ENCODE peak calls at places on chromosome 16, in seven cellular contexts. M is HFFc6, X is AG09319, A is lung, T is cardiac muscle cell, S is endothelial cell, V is cardiac fibroblast. B is an unnamed sample.

GRCh38 chr16:84665843-84666242 is 17.5 kb downstream of the KLHL36 start:
- DNase-seq in A (no peak), M (no peak), V (no peak), T (no peak), X (no peak), S (no peak), B (no peak)

GRCh38 chr16:3027488-3027795 is 3.6 kb downstream of the THOC6 start:
- DNase-seq in M (no peak), X (no peak), S (no peak), T (no peak), A (no peak), V (no peak), B (no peak)

GRCh38 chr16:87252269-87252970 is 64.8 kb downstream of the C16orf95 start:
- DNase-seq in X (no peak), M (no peak), V (peak), S (no peak), A (no peak), T (no peak), B (no peak)

GRCh38 chr16:11094075-11094593 is 149.8 kb downstream of the CLEC16A start:
- DNase-seq in A (peak), X (no peak), S (no peak), T (peak), M (peak), V (no peak), B (no peak)

GRCh38 chr16:56609463-56609921 is 1.1 kb downstream of the MT2A start:
- DNase-seq in T (no peak), S (no peak), A (peak), X (no peak), M (peak), V (peak), B (peak)

GRCh38 chr16:86065711-86066110 is 166.7 kb downstream of the IRF8 start:
- DNase-seq in X (no peak), V (no peak), M (no peak), A (no peak), S (no peak), T (no peak), B (no peak)

GRCh38 chr16:30395155-30395991 is at the start of gene ZNF48:
- DNase-seq in X (no peak), M (peak), V (peak), A (peak), S (peak), T (peak), B (peak)

GRCh38 chr16:65975049-65975708 is 391.3 kb upstream of the CDH5 start:
- DNase-seq in X (peak), T (no peak), V (peak), A (no peak), S (no peak), M (peak), B (no peak)

GRCh38 chr16:85220125-85220839 is 108.0 kb upstream of the CIBAR2 start:
- DNase-seq in M (peak), T (no peak), X (peak), A (peak), V (peak), S (no peak), B (no peak)

GRCh38 chr16:54034684-54035083 is 251.9 kb downstream of the IRX3 start:
- DNase-seq in A (no peak), M (no peak), T (no peak), V (peak), X (no peak), S (no peak), B (no peak)

GRCh38 chr16:17211797-17212196 is 259.0 kb downstream of the XYLT1 start:
- DNase-seq in S (peak), A (no peak), X (no peak), M (peak), T (peak), V (no peak), B (no peak)

GRCh38 chr16:21652451-21652850 is at the start of gene IGSF6:
- DNase-seq in X (no peak), S (no peak), M (no peak), A (peak), T (no peak), V (no peak), B (peak)

GRCh38 chr16:72357860-72358259 is 185.9 kb upstream of the PMFBP1 start:
- DNase-seq in T (no peak), M (no peak), X (no peak), S (no peak), V (peak), A (no peak), B (no peak)

GRCh38 chr16:70589998-70590471 is 56.3 kb upstream of the IL34 start:
- DNase-seq in V (peak), S (no peak), T (no peak), X (peak), M (no peak), A (no peak), B (no peak)

GRCh38 chr16:85473326-85473725 is 139.8 kb upstream of the GSE1 start:
- DNase-seq in T (no peak), X (no peak), M (no peak), A (no peak), S (no peak), V (no peak), B (no peak)

GRCh38 chr16:88570691-88571092 is 489 bp downstream of the ZC3H18 start:
- DNase-seq in A (no peak), S (peak), V (peak), T (peak), X (no peak), M (no peak), B (no peak)

GRCh38 chr16:27972500-27972899 is 91.0 kb downstream of the GSG1L start:
- DNase-seq in S (peak), V (peak), M (peak), A (no peak), T (peak), X (no peak), B (no peak)

GRCh38 chr16:77834600-77834963 is 46.2 kb downstream of the VAT1L start:
- DNase-seq in T (no peak), X (no peak), S (no peak), A (no peak), M (no peak), V (peak), B (no peak)

GRCh38 chr16:27920391-27920891 is 143.1 kb downstream of the GSG1L start:
- DNase-seq in X (no peak), T (peak), M (peak), S (peak), V (no peak), A (no peak), B (no peak)

GRCh38 chr16:87496101-87496801 is 3.4 kb upstream of the ZCCHC14 start:
- DNase-seq in S (no peak), X (no peak), V (no peak), M (no peak), A (no peak), T (no peak), B (no peak)

GRCh38 chr16:71441348-71441781 is 489 bp downstream of the TLE7 start:
- DNase-seq in X (no peak), A (no peak), T (no peak), M (no peak), V (no peak), S (no peak), B (no peak)

GRCh38 chr16:68732068-68732680 is 4.9 kb upstream of the CDH1 start:
- DNase-seq in S (no peak), T (peak), X (no peak), A (peak), M (no peak), V (no peak), B (no peak)

GRCh38 chr16:79970551-79971236 is 370.2 kb upstream of the MAF start:
- DNase-seq in T (no peak), V (peak), A (peak), M (no peak), X (no peak), S (no peak), B (no peak)

GRCh38 chr16:31131841-31132271 is 3.7 kb downstream of the PRSS8 start:
- DNase-seq in V (no peak), S (no peak), A (no peak), X (no peak), M (no peak), T (no peak), B (no peak)

GRCh38 chr16:12539185-12539929 is 264.3 kb downstream of the CPPED1 start:
- DNase-seq in A (no peak), T (no peak), V (peak), S (no peak), X (no peak), M (peak), B (no peak)

GRCh38 chr16:534089-534635 is 6.7 kb downstream of the CAPN15 start:
- DNase-seq in X (no peak), T (no peak), M (no peak), V (no peak), A (no peak), S (no peak), B (no peak)

GRCh38 chr16:27780468-27781194 is 230.7 kb downstream of the KATNIP start:
- DNase-seq in V (no peak), T (no peak), A (no peak), X (no peak), S (no peak), M (no peak), B (no peak)

GRCh38 chr16:67608367-67608766 is 36.6 kb upstream of the CARMIL2 start:
- DNase-seq in T (no peak), X (no peak), V (no peak), A (no peak), S (no peak), M (no peak), B (no peak)

GRCh38 chr16:67613808-67614207 is 31.1 kb upstream of the CARMIL2 start:
- DNase-seq in X (no peak), V (no peak), S (peak), M (no peak), T (no peak), A (no peak), B (no peak)
- TF ChIP-seq CTCF in X (no peak), V (no peak), S (no peak), M (peak), T (no peak), A (no peak), B (no peak)

GRCh38 chr16:46632778-46633733 is 11.9 kb upstream of the SHCBP1 start:
- DNase-seq in A (no peak), M (no peak), X (no peak), T (peak), S (no peak), V (no peak), B (no peak)

GRCh38 chr16:46627746-46628145 is 6.6 kb upstream of the SHCBP1 start:
- DNase-seq in T (no peak), A (no peak), V (no peak), M (no peak), X (no peak), S (no peak), B (no peak)

DNA sequence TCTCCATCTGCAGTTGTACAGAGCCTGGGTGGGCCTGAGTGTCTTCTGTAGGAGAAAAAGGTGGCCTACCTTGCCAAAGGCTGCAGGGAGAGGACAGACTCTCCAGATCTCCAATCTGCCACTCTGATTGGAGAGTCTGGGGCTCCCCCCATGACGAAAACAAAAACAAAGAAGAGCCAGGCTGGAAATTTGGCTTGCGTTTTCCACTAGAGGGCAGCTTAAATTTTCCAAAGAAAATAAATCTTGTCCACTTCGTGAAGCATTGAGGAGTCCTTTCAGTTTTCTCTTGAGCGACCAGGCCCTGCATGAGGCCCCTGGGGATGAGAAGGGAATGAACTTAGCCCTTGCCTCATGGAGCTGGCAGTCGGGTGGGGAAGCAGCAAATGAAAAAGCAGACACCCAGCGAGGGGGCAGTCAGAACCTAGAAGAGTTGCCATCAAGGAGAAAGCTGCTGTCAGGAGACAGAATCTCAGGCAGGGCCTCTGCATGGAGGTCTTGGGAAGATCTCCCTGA is 8.2 kb upstream of the SHCBP1 start:
- DNase-seq in S (peak), A (no peak), V (peak), M (peak), T (peak), X (peak), B (no peak)
- TF ChIP-seq CTCF in S (peak), A (no peak), V (peak), M (peak), T (peak), X (peak), B (peak)

GRCh38 chr16:4693956-4694663 is 748 bp downstream of the NUDT16L1 start:
- DNase-seq in X (no peak), S (peak), V (peak), M (peak), T (peak), A (no peak), B (peak)
- TF ChIP-seq CTCF in X (no peak), S (no peak), V (no peak), M (no peak), T (no peak), A (no peak), B (no peak)

GRCh38 chr16:49057391-49057790 is 224.2 kb downstream of the CBLN1 start:
- DNase-seq in S (no peak), X (no peak), T (no peak), M (no peak), A (no peak), V (no peak), B (no peak)

GRCh38 chr16:49061315-49061714 is 220.3 kb downstream of the CBLN1 start:
- DNase-seq in T (no peak), S (no peak), A (no peak), V (no peak), X (no peak), M (no peak), B (no peak)

GRCh38 chr16:49056546-49056945 is 225.1 kb downstream of the CBLN1 start:
- DNase-seq in M (no peak), S (no peak), A (no peak), V (no peak), X (no peak), T (no peak), B (no peak)

GRCh38 chr16:49055824-49056545 is 225.7 kb downstream of the CBLN1 start:
- DNase-seq in T (no peak), S (no peak), X (no peak), A (no peak), M (no peak), V (no peak), B (no peak)

DNA sequence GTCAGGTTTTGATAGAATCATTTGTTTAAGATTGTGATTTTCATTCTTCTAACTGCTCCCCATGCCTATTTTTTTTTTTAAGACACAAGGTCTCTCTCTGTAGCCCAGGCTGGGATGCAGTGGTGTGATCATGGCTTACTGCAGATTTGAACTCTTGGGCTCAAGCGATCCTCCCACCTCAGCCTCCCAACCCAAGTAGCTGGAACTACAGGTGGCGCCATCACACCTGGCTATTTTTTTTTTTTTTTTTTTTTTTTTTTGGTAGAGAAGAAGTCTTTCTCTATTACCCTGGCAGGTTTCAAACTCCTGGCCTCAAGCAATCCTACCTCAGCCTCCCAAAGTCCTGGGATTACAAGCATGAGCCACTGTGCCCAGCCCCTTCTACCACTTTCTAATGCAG is 223.3 kb downstream of the CBLN1 start:
- DNase-seq in V (no peak), S (no peak), T (no peak), M (no peak), A (no peak), X (no peak), B (no peak)
- TF ChIP-seq CTCF in V (no peak), S (no peak), T (no peak), M (no peak), A (no peak), X (no peak), B (no peak)

DNA sequence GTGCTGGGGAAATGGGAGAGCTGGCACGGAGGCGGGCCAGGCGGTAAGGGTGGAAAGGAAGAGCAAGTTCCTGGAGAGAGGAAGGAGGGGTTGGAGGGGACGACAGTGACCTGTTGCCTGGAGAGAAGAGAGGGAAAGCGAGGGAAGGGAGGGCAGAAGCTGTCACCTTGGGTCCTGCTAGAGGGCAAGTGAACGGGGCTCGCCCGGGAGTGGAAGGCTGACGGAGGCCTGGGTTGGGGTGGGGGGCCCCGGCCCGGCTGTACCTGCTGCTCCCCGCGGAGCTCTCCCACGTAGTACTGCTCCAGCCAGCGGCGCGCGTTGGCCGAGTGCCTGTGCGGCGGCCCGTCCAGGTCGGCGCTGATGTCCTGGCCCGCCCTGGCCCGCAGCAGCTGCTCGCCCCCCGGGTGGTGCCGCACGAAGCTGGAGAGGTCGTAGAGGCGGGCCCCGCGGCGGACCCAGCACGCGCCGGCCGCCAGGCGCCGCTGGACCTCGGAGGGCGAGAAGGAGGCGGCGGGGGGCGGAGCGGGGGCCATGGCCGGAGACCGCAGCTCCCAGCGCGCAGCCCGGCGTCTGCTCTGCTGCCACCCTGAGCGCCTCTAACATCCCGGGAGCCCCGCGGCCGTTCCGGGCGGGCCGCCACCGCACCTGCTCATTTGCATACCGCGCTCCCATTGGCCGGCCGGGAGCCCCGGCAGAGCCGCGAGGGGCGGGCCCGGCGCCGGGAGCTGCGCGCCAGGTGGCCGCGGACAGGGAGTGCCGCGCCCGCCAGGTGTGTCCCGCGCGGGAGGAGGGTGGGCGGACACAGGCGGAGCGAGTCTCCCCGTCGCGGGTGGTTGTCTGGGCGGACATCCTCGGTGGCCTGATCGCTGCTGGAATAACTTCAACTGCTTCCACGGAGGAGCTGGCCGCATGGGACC is at the start of gene FA2H:
- DNase-seq in T (peak), A (peak), M (no peak), X (no peak), S (peak), V (no peak), B (no peak)
- TF ChIP-seq CTCF in T (no peak), A (no peak), M (peak), X (no peak), S (peak), V (no peak), B (peak)

DNA sequence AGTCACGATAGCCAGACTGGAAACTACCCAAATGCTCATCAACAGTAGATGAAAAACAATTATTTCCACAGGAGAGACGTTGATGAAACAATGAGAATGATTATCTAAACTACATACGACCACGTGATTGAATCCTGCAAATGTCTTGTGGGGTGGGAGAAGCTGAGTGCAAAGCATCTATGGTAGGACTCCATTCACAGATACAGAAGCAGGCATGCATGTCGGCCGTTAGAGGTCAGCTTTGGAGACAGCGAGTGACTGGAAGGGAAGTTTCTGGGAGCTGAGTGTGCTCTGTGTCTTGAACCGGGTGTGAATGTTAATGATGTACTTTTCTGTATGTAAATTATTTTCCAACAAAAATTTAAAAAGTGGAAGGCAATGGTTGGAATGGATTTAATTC is 71.5 kb upstream of the DNAJA2 start:
- DNase-seq in T (no peak), S (no peak), X (no peak), M (no peak), V (peak), A (no peak), B (no peak)
- TF ChIP-seq CTCF in T (peak), S (no peak), X (no peak), M (no peak), V (no peak), A (no peak), B (no peak)

DNA sequence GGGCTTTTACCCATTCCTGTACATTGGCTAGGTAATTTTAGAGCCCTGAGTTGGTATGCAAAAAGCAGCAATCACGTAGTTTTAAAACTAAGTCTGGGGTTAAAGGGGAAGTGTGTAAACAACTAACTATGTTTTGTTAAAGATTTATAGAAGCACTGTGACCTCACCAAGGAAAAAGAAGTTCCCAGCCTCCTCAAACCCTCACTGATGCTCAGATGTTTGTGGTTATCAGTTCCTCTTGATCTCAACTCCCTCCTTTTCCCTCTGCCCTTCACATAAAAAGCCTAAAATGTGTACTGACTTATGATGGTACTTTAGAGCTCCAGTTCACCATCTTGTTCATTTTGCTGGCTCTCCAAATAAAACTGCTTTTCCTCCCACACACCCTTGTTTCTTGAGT is 119.9 kb upstream of the IRX6 start:
- DNase-seq in T (no peak), X (no peak), M (no peak), A (no peak), S (no peak), V (no peak), B (no peak)
- TF ChIP-seq CTCF in T (no peak), X (no peak), M (no peak), A (no peak), S (no peak), V (no peak), B (no peak)

GRCh38 chr16:1983053-1983543 is 895 bp upstream of the GFER start:
- DNase-seq in S (no peak), V (no peak), A (no peak), M (no peak), T (no peak), X (no peak), B (no peak)
- TF ChIP-seq CTCF in S (no peak), V (no peak), A (no peak), M (no peak), T (no peak), X (peak), B (no peak)

DNA sequence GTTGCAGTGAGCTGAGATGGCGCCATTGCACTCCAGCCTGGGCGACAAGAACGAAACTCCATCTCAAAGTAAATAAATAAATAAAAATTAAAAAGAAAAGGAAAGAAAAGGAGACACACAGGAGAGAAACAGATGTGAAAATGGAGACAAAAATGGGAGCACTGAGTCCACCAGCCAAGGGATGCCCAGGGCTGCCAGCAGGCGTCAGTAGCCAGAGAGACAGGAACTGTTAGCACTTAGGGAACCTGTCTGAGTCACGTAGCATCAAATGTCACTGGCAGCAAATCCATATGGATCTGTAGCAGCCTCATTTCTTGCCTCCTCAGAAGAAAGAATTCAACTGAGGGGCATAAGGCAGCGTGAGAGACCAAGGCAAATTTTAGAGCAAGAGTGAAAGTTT is 79.7 kb downstream of the CYLD start:
- DNase-seq in A (no peak), S (no peak), M (peak), X (no peak), T (no peak), V (no peak), B (no peak)
- TF ChIP-seq CTCF in A (no peak), S (no peak), M (peak), X (no peak), T (peak), V (no peak), B (no peak)

B was measured in CD14-positive monocyte.